ENCODE peak calls at places on chromosome X, in ten cellular contexts. One of them, this sample, is unnamed.

GRCh38 chrX:123202523-123202922 is 18.4 kb downstream of the GRIA3 start:
- DNase-seq in choroid plexus epithelial cell: no peak
- DNase-seq in glomerular endothelial cell: no peak
- DNase-seq in OCI-LY7: no peak
- DNase-seq in posterior vena cava: peak; percentile 65
- DNase-seq in left ventricle myocardium superior: no peak
- DNase-seq in thoracic aorta: no peak
- DNase-seq in NCI-H510A treated with DMSO at 0.1 percent for 48 hours: no peak
- DNase-seq in activated CD4-positive, alpha-beta T cell treated with anti-CD3 and anti-CD28 coated beads, Interleukin-2, amount 50 U/mL, for 4 hours: no peak
- DNase-seq in fibroblast of mammary gland: no peak
- DNase-seq in this sample: no peak

GRCh38 chrX:100748133-100748532 is 16.2 kb upstream of the SYTL4 start:
- DNase-seq in NCI-H510A treated with DMSO at 0.1 percent for 48 hours: no peak
- DNase-seq in choroid plexus epithelial cell: no peak
- DNase-seq in glomerular endothelial cell: no peak
- DNase-seq in posterior vena cava: no peak
- DNase-seq in left ventricle myocardium superior: no peak
- DNase-seq in thoracic aorta: no peak
- DNase-seq in activated CD4-positive, alpha-beta T cell treated with anti-CD3 and anti-CD28 coated beads, Interleukin-2, amount 50 U/mL, for 4 hours: no peak
- DNase-seq in fibroblast of mammary gland: no peak
- DNase-seq in OCI-LY7: no peak
- DNase-seq in this sample: peak; percentile 0

GRCh38 chrX:115966920-115967319 is 203.6 kb upstream of the AGTR2 start:
- DNase-seq in fibroblast of mammary gland: peak; percentile 38
- DNase-seq in activated CD4-positive, alpha-beta T cell treated with anti-CD3 and anti-CD28 coated beads, Interleukin-2, amount 50 U/mL, for 4 hours: no peak
- DNase-seq in thoracic aorta: no peak
- DNase-seq in NCI-H510A treated with DMSO at 0.1 percent for 48 hours: no peak
- DNase-seq in left ventricle myocardium superior: no peak
- DNase-seq in OCI-LY7: no peak
- DNase-seq in posterior vena cava: no peak
- DNase-seq in glomerular endothelial cell: no peak
- DNase-seq in choroid plexus epithelial cell: no peak
- DNase-seq in this sample: no peak

GRCh38 chrX:17412692-17413091 is 37.7 kb downstream of the NHS start:
- DNase-seq in posterior vena cava: no peak
- DNase-seq in NCI-H510A treated with DMSO at 0.1 percent for 48 hours: no peak
- DNase-seq in choroid plexus epithelial cell: peak; percentile 34
- DNase-seq in activated CD4-positive, alpha-beta T cell treated with anti-CD3 and anti-CD28 coated beads, Interleukin-2, amount 50 U/mL, for 4 hours: no peak
- DNase-seq in left ventricle myocardium superior: no peak
- DNase-seq in fibroblast of mammary gland: peak; percentile 91
- DNase-seq in thoracic aorta: no peak
- DNase-seq in glomerular endothelial cell: no peak
- DNase-seq in OCI-LY7: no peak
- DNase-seq in this sample: no peak

GRCh38 chrX:119482497-119483480 is 14.5 kb downstream of the SLC25A5 start:
- DNase-seq in activated CD4-positive, alpha-beta T cell treated with anti-CD3 and anti-CD28 coated beads, Interleukin-2, amount 50 U/mL, for 4 hours: peak; percentile 46
- DNase-seq in fibroblast of mammary gland: peak; percentile 35
- DNase-seq in left ventricle myocardium superior: peak; percentile 81
- DNase-seq in glomerular endothelial cell: no peak
- DNase-seq in posterior vena cava: peak; percentile 89
- DNase-seq in thoracic aorta: no peak
- DNase-seq in OCI-LY7: no peak
- DNase-seq in choroid plexus epithelial cell: peak; percentile 56
- DNase-seq in NCI-H510A treated with DMSO at 0.1 percent for 48 hours: peak; percentile 50
- DNase-seq in this sample: peak; percentile 84

GRCh38 chrX:18702362-18703195 is 4.9 kb upstream of the PPEF1 start:
- DNase-seq in posterior vena cava: no peak
- DNase-seq in glomerular endothelial cell: no peak
- DNase-seq in fibroblast of mammary gland: peak; percentile 49
- DNase-seq in left ventricle myocardium superior: no peak
- DNase-seq in choroid plexus epithelial cell: peak; percentile 59
- DNase-seq in NCI-H510A treated with DMSO at 0.1 percent for 48 hours: no peak
- DNase-seq in thoracic aorta: no peak
- DNase-seq in OCI-LY7: no peak
- DNase-seq in activated CD4-positive, alpha-beta T cell treated with anti-CD3 and anti-CD28 coated beads, Interleukin-2, amount 50 U/mL, for 4 hours: no peak
- DNase-seq in this sample: no peak

GRCh38 chrX:63686878-63687714 is 97.9 kb downstream of the ARHGEF9 start:
- DNase-seq in OCI-LY7: peak; percentile 29
- DNase-seq in activated CD4-positive, alpha-beta T cell treated with anti-CD3 and anti-CD28 coated beads, Interleukin-2, amount 50 U/mL, for 4 hours: peak; percentile 0
- DNase-seq in glomerular endothelial cell: peak; percentile 10
- DNase-seq in fibroblast of mammary gland: peak; percentile 77
- DNase-seq in left ventricle myocardium superior: no peak
- DNase-seq in thoracic aorta: no peak
- DNase-seq in posterior vena cava: no peak
- DNase-seq in choroid plexus epithelial cell: peak; percentile 58
- DNase-seq in NCI-H510A treated with DMSO at 0.1 percent for 48 hours: no peak
- DNase-seq in this sample: peak; percentile 41

GRCh38 chrX:30039768-30040167 is 175.6 kb upstream of the MAGEB2 start:
- DNase-seq in OCI-LY7: no peak
- DNase-seq in fibroblast of mammary gland: peak; percentile 2
- DNase-seq in glomerular endothelial cell: no peak
- DNase-seq in activated CD4-positive, alpha-beta T cell treated with anti-CD3 and anti-CD28 coated beads, Interleukin-2, amount 50 U/mL, for 4 hours: no peak
- DNase-seq in choroid plexus epithelial cell: peak; percentile 66
- DNase-seq in posterior vena cava: no peak
- DNase-seq in thoracic aorta: no peak
- DNase-seq in NCI-H510A treated with DMSO at 0.1 percent for 48 hours: no peak
- DNase-seq in left ventricle myocardium superior: no peak
- DNase-seq in this sample: no peak

GRCh38 chrX:40084471-40084870 is 13.3 kb downstream of the BCOR start:
- DNase-seq in posterior vena cava: no peak
- DNase-seq in OCI-LY7: no peak
- DNase-seq in fibroblast of mammary gland: no peak
- DNase-seq in glomerular endothelial cell: no peak
- DNase-seq in activated CD4-positive, alpha-beta T cell treated with anti-CD3 and anti-CD28 coated beads, Interleukin-2, amount 50 U/mL, for 4 hours: no peak
- DNase-seq in choroid plexus epithelial cell: no peak
- DNase-seq in left ventricle myocardium superior: no peak
- DNase-seq in NCI-H510A treated with DMSO at 0.1 percent for 48 hours: no peak
- DNase-seq in thoracic aorta: no peak
- DNase-seq in this sample: no peak

GRCh38 chrX:45818913-45819312 is 618.2 kb upstream of the DIPK2B start:
- DNase-seq in activated CD4-positive, alpha-beta T cell treated with anti-CD3 and anti-CD28 coated beads, Interleukin-2, amount 50 U/mL, for 4 hours: no peak
- DNase-seq in NCI-H510A treated with DMSO at 0.1 percent for 48 hours: no peak
- DNase-seq in thoracic aorta: no peak
- DNase-seq in left ventricle myocardium superior: no peak
- DNase-seq in glomerular endothelial cell: no peak
- DNase-seq in posterior vena cava: no peak
- DNase-seq in fibroblast of mammary gland: no peak
- DNase-seq in OCI-LY7: no peak
- DNase-seq in choroid plexus epithelial cell: no peak
- DNase-seq in this sample: no peak

GRCh38 chrX:50183891-50184290 is 16.9 kb downstream of the AKAP4 start:
- DNase-seq in thoracic aorta: no peak
- DNase-seq in choroid plexus epithelial cell: no peak
- DNase-seq in OCI-LY7: no peak
- DNase-seq in fibroblast of mammary gland: no peak
- DNase-seq in activated CD4-positive, alpha-beta T cell treated with anti-CD3 and anti-CD28 coated beads, Interleukin-2, amount 50 U/mL, for 4 hours: no peak
- DNase-seq in left ventricle myocardium superior: no peak
- DNase-seq in posterior vena cava: no peak
- DNase-seq in glomerular endothelial cell: no peak
- DNase-seq in NCI-H510A treated with DMSO at 0.1 percent for 48 hours: no peak
- DNase-seq in this sample: no peak

GRCh38 chrX:122835886-122836285 is 348.2 kb upstream of the GRIA3 start:
- DNase-seq in choroid plexus epithelial cell: peak; percentile 6
- DNase-seq in activated CD4-positive, alpha-beta T cell treated with anti-CD3 and anti-CD28 coated beads, Interleukin-2, amount 50 U/mL, for 4 hours: no peak
- DNase-seq in NCI-H510A treated with DMSO at 0.1 percent for 48 hours: no peak
- DNase-seq in OCI-LY7: no peak
- DNase-seq in glomerular endothelial cell: no peak
- DNase-seq in fibroblast of mammary gland: peak; percentile 11
- DNase-seq in left ventricle myocardium superior: no peak
- DNase-seq in posterior vena cava: no peak
- DNase-seq in thoracic aorta: no peak
- DNase-seq in this sample: no peak

GRCh38 chrX:100946521-100946920 is 17.8 kb upstream of the XKRX start:
- DNase-seq in OCI-LY7: no peak
- DNase-seq in posterior vena cava: no peak
- DNase-seq in left ventricle myocardium superior: no peak
- DNase-seq in glomerular endothelial cell: no peak
- DNase-seq in NCI-H510A treated with DMSO at 0.1 percent for 48 hours: no peak
- DNase-seq in choroid plexus epithelial cell: peak; percentile 19
- DNase-seq in fibroblast of mammary gland: no peak
- DNase-seq in thoracic aorta: no peak
- DNase-seq in activated CD4-positive, alpha-beta T cell treated with anti-CD3 and anti-CD28 coated beads, Interleukin-2, amount 50 U/mL, for 4 hours: no peak
- DNase-seq in this sample: no peak

GRCh38 chrX:79443121-79443520 is 76.0 kb upstream of the ITM2A start:
- DNase-seq in OCI-LY7: no peak
- DNase-seq in posterior vena cava: no peak
- DNase-seq in thoracic aorta: no peak
- DNase-seq in fibroblast of mammary gland: no peak
- DNase-seq in NCI-H510A treated with DMSO at 0.1 percent for 48 hours: no peak
- DNase-seq in glomerular endothelial cell: no peak
- DNase-seq in activated CD4-positive, alpha-beta T cell treated with anti-CD3 and anti-CD28 coated beads, Interleukin-2, amount 50 U/mL, for 4 hours: no peak
- DNase-seq in choroid plexus epithelial cell: no peak
- DNase-seq in left ventricle myocardium superior: no peak
- DNase-seq in this sample: no peak

GRCh38 chrX:64642482-64642881 is 247.2 kb upstream of the MTMR8 start:
- DNase-seq in thoracic aorta: no peak
- DNase-seq in left ventricle myocardium superior: no peak
- DNase-seq in fibroblast of mammary gland: no peak
- DNase-seq in choroid plexus epithelial cell: no peak
- DNase-seq in OCI-LY7: peak; percentile 35
- DNase-seq in NCI-H510A treated with DMSO at 0.1 percent for 48 hours: no peak
- DNase-seq in activated CD4-positive, alpha-beta T cell treated with anti-CD3 and anti-CD28 coated beads, Interleukin-2, amount 50 U/mL, for 4 hours: no peak
- DNase-seq in glomerular endothelial cell: no peak
- DNase-seq in posterior vena cava: no peak
- DNase-seq in this sample: peak; percentile 2

GRCh38 chrX:153782871-153783270 is 2.0 kb downstream of the SRPK3 start:
- DNase-seq in posterior vena cava: no peak
- DNase-seq in choroid plexus epithelial cell: no peak
- DNase-seq in thoracic aorta: no peak
- DNase-seq in activated CD4-positive, alpha-beta T cell treated with anti-CD3 and anti-CD28 coated beads, Interleukin-2, amount 50 U/mL, for 4 hours: no peak
- DNase-seq in fibroblast of mammary gland: no peak
- DNase-seq in glomerular endothelial cell: no peak
- DNase-seq in OCI-LY7: no peak
- DNase-seq in left ventricle myocardium superior: no peak
- DNase-seq in NCI-H510A treated with DMSO at 0.1 percent for 48 hours: no peak
- DNase-seq in this sample: no peak

GRCh38 chrX:153924149-153924861 is 1.8 kb downstream of the ARHGAP4 start:
- DNase-seq in activated CD4-positive, alpha-beta T cell treated with anti-CD3 and anti-CD28 coated beads, Interleukin-2, amount 50 U/mL, for 4 hours: no peak
- DNase-seq in glomerular endothelial cell: no peak
- DNase-seq in thoracic aorta: no peak
- DNase-seq in left ventricle myocardium superior: no peak
- DNase-seq in NCI-H510A treated with DMSO at 0.1 percent for 48 hours: peak; percentile 6
- DNase-seq in fibroblast of mammary gland: peak; percentile 33
- DNase-seq in OCI-LY7: peak; percentile 76
- DNase-seq in posterior vena cava: no peak
- DNase-seq in choroid plexus epithelial cell: peak; percentile 45
- DNase-seq in this sample: peak; percentile 87

GRCh38 chrX:134692233-134692632 is 34.0 kb upstream of the PLAC1 start:
- DNase-seq in OCI-LY7: no peak
- DNase-seq in activated CD4-positive, alpha-beta T cell treated with anti-CD3 and anti-CD28 coated beads, Interleukin-2, amount 50 U/mL, for 4 hours: no peak
- DNase-seq in NCI-H510A treated with DMSO at 0.1 percent for 48 hours: no peak
- DNase-seq in glomerular endothelial cell: no peak
- DNase-seq in posterior vena cava: no peak
- DNase-seq in left ventricle myocardium superior: no peak
- DNase-seq in fibroblast of mammary gland: no peak
- DNase-seq in thoracic aorta: no peak
- DNase-seq in choroid plexus epithelial cell: no peak
- DNase-seq in this sample: no peak

GRCh38 chrX:42087960-42088359 is 164.6 kb upstream of the CASK start:
- DNase-seq in OCI-LY7: no peak
- DNase-seq in glomerular endothelial cell: no peak
- DNase-seq in NCI-H510A treated with DMSO at 0.1 percent for 48 hours: no peak
- DNase-seq in thoracic aorta: no peak
- DNase-seq in fibroblast of mammary gland: no peak
- DNase-seq in left ventricle myocardium superior: no peak
- DNase-seq in activated CD4-positive, alpha-beta T cell treated with anti-CD3 and anti-CD28 coated beads, Interleukin-2, amount 50 U/mL, for 4 hours: no peak
- DNase-seq in choroid plexus epithelial cell: no peak
- DNase-seq in posterior vena cava: no peak
- DNase-seq in this sample: no peak

GRCh38 chrX:67604979-67605703 is 61.3 kb downstream of the AR start:
- DNase-seq in choroid plexus epithelial cell: peak; percentile 84
- DNase-seq in glomerular endothelial cell: no peak
- DNase-seq in thoracic aorta: no peak
- DNase-seq in NCI-H510A treated with DMSO at 0.1 percent for 48 hours: no peak
- DNase-seq in posterior vena cava: no peak
- DNase-seq in fibroblast of mammary gland: peak; percentile 90
- DNase-seq in OCI-LY7: no peak
- DNase-seq in activated CD4-positive, alpha-beta T cell treated with anti-CD3 and anti-CD28 coated beads, Interleukin-2, amount 50 U/mL, for 4 hours: no peak
- DNase-seq in left ventricle myocardium superior: no peak
- DNase-seq in this sample: no peak

GRCh38 chrX:78595901-78596502 is 63.1 kb downstream of the RTL3 start:
- DNase-seq in glomerular endothelial cell: no peak
- DNase-seq in NCI-H510A treated with DMSO at 0.1 percent for 48 hours: no peak
- DNase-seq in thoracic aorta: no peak
- DNase-seq in choroid plexus epithelial cell: peak; percentile 40
- DNase-seq in activated CD4-positive, alpha-beta T cell treated with anti-CD3 and anti-CD28 coated beads, Interleukin-2, amount 50 U/mL, for 4 hours: no peak
- DNase-seq in OCI-LY7: peak; percentile 13
- DNase-seq in fibroblast of mammary gland: peak; percentile 52
- DNase-seq in posterior vena cava: no peak
- DNase-seq in left ventricle myocardium superior: no peak
- DNase-seq in this sample: peak; percentile 54

GRCh38 chrX:131572372-131573014 is 28.6 kb downstream of the OR13H1 start:
- DNase-seq in NCI-H510A treated with DMSO at 0.1 percent for 48 hours: no peak
- DNase-seq in thoracic aorta: no peak
- DNase-seq in OCI-LY7: no peak
- DNase-seq in activated CD4-positive, alpha-beta T cell treated with anti-CD3 and anti-CD28 coated beads, Interleukin-2, amount 50 U/mL, for 4 hours: no peak
- DNase-seq in fibroblast of mammary gland: no peak
- DNase-seq in left ventricle myocardium superior: no peak
- DNase-seq in posterior vena cava: no peak
- DNase-seq in glomerular endothelial cell: no peak
- DNase-seq in choroid plexus epithelial cell: no peak
- DNase-seq in this sample: no peak

GRCh38 chrX:130393451-130394074 is 8.1 kb upstream of the GPR119 start:
- DNase-seq in NCI-H510A treated with DMSO at 0.1 percent for 48 hours: peak; percentile 36
- DNase-seq in OCI-LY7: peak; percentile 23
- DNase-seq in posterior vena cava: peak; percentile 77
- DNase-seq in choroid plexus epithelial cell: peak; percentile 62
- DNase-seq in activated CD4-positive, alpha-beta T cell treated with anti-CD3 and anti-CD28 coated beads, Interleukin-2, amount 50 U/mL, for 4 hours: no peak
- DNase-seq in left ventricle myocardium superior: peak; percentile 35
- DNase-seq in glomerular endothelial cell: no peak
- DNase-seq in fibroblast of mammary gland: peak; percentile 56
- DNase-seq in thoracic aorta: no peak
- DNase-seq in this sample: peak; percentile 42

GRCh38 chrX:48579259-48579658 is 5.0 kb downstream of the RBM3 start:
- DNase-seq in thoracic aorta: no peak
- DNase-seq in fibroblast of mammary gland: no peak
- DNase-seq in posterior vena cava: peak; percentile 16
- DNase-seq in glomerular endothelial cell: no peak
- DNase-seq in activated CD4-positive, alpha-beta T cell treated with anti-CD3 and anti-CD28 coated beads, Interleukin-2, amount 50 U/mL, for 4 hours: no peak
- DNase-seq in OCI-LY7: no peak
- DNase-seq in left ventricle myocardium superior: no peak
- DNase-seq in choroid plexus epithelial cell: no peak
- DNase-seq in NCI-H510A treated with DMSO at 0.1 percent for 48 hours: no peak
- DNase-seq in this sample: no peak

GRCh38 chrX:133984857-133985163 is 584 bp downstream of the GPC3 start:
- DNase-seq in posterior vena cava: no peak
- DNase-seq in left ventricle myocardium superior: no peak
- DNase-seq in fibroblast of mammary gland: no peak
- DNase-seq in glomerular endothelial cell: no peak
- DNase-seq in choroid plexus epithelial cell: no peak
- DNase-seq in OCI-LY7: no peak
- DNase-seq in NCI-H510A treated with DMSO at 0.1 percent for 48 hours: no peak
- DNase-seq in activated CD4-positive, alpha-beta T cell treated with anti-CD3 and anti-CD28 coated beads, Interleukin-2, amount 50 U/mL, for 4 hours: no peak
- DNase-seq in thoracic aorta: no peak
- DNase-seq in this sample: no peak

GRCh38 chrX:42151808-42152207 is 228.5 kb upstream of the CASK start:
- DNase-seq in left ventricle myocardium superior: no peak
- DNase-seq in NCI-H510A treated with DMSO at 0.1 percent for 48 hours: no peak
- DNase-seq in activated CD4-positive, alpha-beta T cell treated with anti-CD3 and anti-CD28 coated beads, Interleukin-2, amount 50 U/mL, for 4 hours: no peak
- DNase-seq in fibroblast of mammary gland: no peak
- DNase-seq in posterior vena cava: no peak
- DNase-seq in OCI-LY7: no peak
- DNase-seq in choroid plexus epithelial cell: peak; percentile 10
- DNase-seq in glomerular endothelial cell: no peak
- DNase-seq in thoracic aorta: no peak
- DNase-seq in this sample: peak; percentile 48

This sample was measured in NB4.